ENCODE peak calls at places on chromosomes 1 and 21, in seven cellular contexts. U is heart left ventricle, A is right lobe of liver, B is adrenal gland, Y is OCI-LY7, H is kidney, Q is esophagus squamous epithelium. R is an unnamed sample.

GRCh38 chr1:232789660-232790059 is 15.6 kb upstream of the MAP10 start:
- DNase-seq in U (no peak), A (no peak), B (no peak), Y (no peak), H (no peak), Q (no peak), R (peak; percentile 18)

GRCh38 chr1:35220976-35221375 is 28.0 kb upstream of the SFPQ start:
- DNase-seq in U (no peak), A (no peak), B (no peak), Y (peak; percentile 46), H (no peak), Q (no peak), R (no peak)

GRCh38 chr21:46194374-46195334 is 10.4 kb upstream of the SPATC1L start:
- DNase-seq in U (no peak), A (no peak), B (peak; percentile 13), Y (no peak), H (peak; percentile 58), Q (no peak), R (no peak)

GRCh38 chr1:204207136-204207616 is 6.6 kb downstream of the GOLT1A start:
- DNase-seq in U (peak; percentile 70), A (peak; percentile 80), B (peak; percentile 65), Y (peak; percentile 57), H (peak; percentile 82), Q (no peak), R (peak; percentile 48)

GRCh38 chr1:55107111-55107510 is 67.8 kb downstream of the PCSK9 start:
- DNase-seq in U (no peak), A (no peak), B (no peak), Y (no peak), H (no peak), Q (no peak), R (no peak)

GRCh38 chr1:11245904-11246726 is 16.2 kb downstream of the MTOR start:
- DNase-seq in U (no peak), A (no peak), B (no peak), Y (no peak), H (no peak), Q (no peak), R (no peak)

GRCh38 chr1:180923024-180923841 is 10.5 kb downstream of the KIAA1614 start:
- DNase-seq in U (peak; percentile 18), A (peak; percentile 19), B (no peak), Y (no peak), H (peak; percentile 40), Q (no peak), R (no peak)

GRCh38 chr1:85623061-85623471 is 42.5 kb downstream of the CCN1 start:
- DNase-seq in U (no peak), A (no peak), B (no peak), Y (no peak), H (no peak), Q (no peak), R (no peak)

GRCh38 chr1:160608057-160608456 is 28.8 kb upstream of the CD84 start:
- DNase-seq in U (no peak), A (no peak), B (no peak), Y (no peak), H (no peak), Q (no peak), R (no peak)

GRCh38 chr21:29201186-29201585 is 70.7 kb downstream of the MAP3K7CL start:
- DNase-seq in U (no peak), A (no peak), B (no peak), Y (no peak), H (no peak), Q (no peak), R (no peak)

GRCh38 chr21:17732306-17732705 is 86.8 kb downstream of the C21orf91 start:
- DNase-seq in U (no peak), A (no peak), B (no peak), Y (no peak), H (no peak), Q (no peak), R (no peak)

GRCh38 chr21:25509862-25510261 is 97.4 kb downstream of the MRPL39 start:
- DNase-seq in U (no peak), A (no peak), B (no peak), Y (no peak), H (no peak), Q (no peak), R (no peak)

GRCh38 chr1:229048221-229048620 is 222.7 kb upstream of the RAB4A start:
- DNase-seq in U (no peak), A (no peak), B (no peak), Y (no peak), H (no peak), Q (no peak), R (no peak)

GRCh38 chr21:18840239-18840638 is 436.7 kb upstream of the TMPRSS15 start:
- DNase-seq in U (no peak), A (no peak), B (no peak), Y (peak; percentile 47), H (no peak), Q (no peak), R (no peak)

GRCh38 chr1:246689409-246689997 is 34.7 kb upstream of the SCCPDH start:
- DNase-seq in U (peak; percentile 71), A (peak; percentile 73), B (peak; percentile 57), Y (peak; percentile 77), H (peak; percentile 83), Q (no peak), R (no peak)

GRCh38 chr1:216223521-216223920 is 199.7 kb downstream of the USH2A start:
- DNase-seq in U (no peak), A (no peak), B (no peak), Y (no peak), H (no peak), Q (no peak), R (no peak)

GRCh38 chr1:206463137-206463536 is 7.1 kb upstream of the IKBKE start:
- DNase-seq in U (no peak), A (no peak), B (no peak), Y (no peak), H (no peak), Q (no peak), R (no peak)

GRCh38 chr1:177959793-177960515 is 9.9 kb downstream of the SEC16B start:
- DNase-seq in U (no peak), A (no peak), B (peak; percentile 28), Y (no peak), H (no peak), Q (no peak), R (no peak)

GRCh38 chr1:218674280-218674773 is 329.2 kb downstream of the TGFB2 start:
- DNase-seq in U (peak; percentile 17), A (no peak), B (peak; percentile 34), Y (no peak), H (peak; percentile 60), Q (no peak), R (no peak)

GRCh38 chr1:53366901-53367502 is 39.1 kb upstream of the LRP8 start:
- DNase-seq in U (no peak), A (peak; percentile 38), B (no peak), Y (no peak), H (peak; percentile 32), Q (no peak), R (no peak)
- H3K4me3 ChIP-seq in U (peak overlapping the region; percentile 16), A (no peak overlapping the region), B (no peak overlapping the region), Y (peak overlapping the region; percentile 62), H (no peak overlapping the region), Q (no peak overlapping the region), R (no peak overlapping the region)

GRCh38 chr1:2376931-2377672 is 14.3 kb downstream of the MORN1 start:
- DNase-seq in U (peak; percentile 19), A (peak; percentile 49), B (peak; percentile 14), Y (no peak), H (peak; percentile 69), Q (no peak), R (no peak)

GRCh38 chr1:2378956-2379732 is 12.2 kb downstream of the MORN1 start:
- DNase-seq in U (peak; percentile 10), A (peak; percentile 30), B (peak; percentile 9), Y (no peak), H (peak; percentile 37), Q (no peak), R (no peak)

GRCh38 chr1:2376261-2376741 is 15.1 kb downstream of the MORN1 start:
- DNase-seq in U (peak; percentile 15), A (peak; percentile 47), B (peak; percentile 12), Y (no peak), H (peak; percentile 68), Q (no peak), R (no peak)

GRCh38 chr1:2378441-2378851 is 12.9 kb downstream of the MORN1 start:
- DNase-seq in U (peak; percentile 17), A (peak; percentile 35), B (peak; percentile 10), Y (no peak), H (peak; percentile 59), Q (no peak), R (no peak)

DNA sequence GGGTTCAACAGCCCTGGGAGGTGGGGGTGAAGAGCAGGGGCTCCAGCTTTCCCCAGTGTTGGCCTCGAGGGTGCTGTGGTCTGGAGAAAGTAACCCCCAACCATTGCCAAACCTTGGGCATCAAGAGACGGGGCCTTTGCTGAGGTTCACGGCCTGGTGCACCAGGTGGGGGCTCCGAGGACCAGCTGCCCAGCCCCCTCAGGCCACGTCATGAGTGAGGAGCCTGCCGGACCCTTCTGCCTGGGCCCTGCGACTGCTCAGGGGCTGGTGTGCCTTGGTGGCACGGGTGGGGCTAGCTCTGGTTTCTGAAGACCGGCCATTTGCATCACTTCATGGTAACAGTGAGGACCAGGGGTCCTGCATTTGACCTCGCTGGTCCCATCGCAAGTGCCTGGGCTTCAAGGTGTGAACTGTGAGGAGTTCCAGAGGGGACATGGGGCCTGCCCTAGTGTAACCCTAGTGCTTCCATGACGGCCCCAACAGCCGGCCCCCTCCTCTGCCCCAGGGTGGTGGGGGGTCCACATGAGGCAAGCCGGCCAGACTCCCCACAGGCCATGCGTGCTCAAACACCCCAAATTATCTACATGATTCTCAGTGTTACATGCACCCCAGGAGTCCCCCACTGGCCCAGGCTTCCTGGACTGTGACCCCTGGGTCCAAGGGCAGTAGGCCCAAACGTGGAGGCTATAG is 13.5 kb downstream of the MORN1 start:
- DNase-seq in U (peak; percentile 15), A (peak; percentile 35), B (peak; percentile 16), Y (no peak), H (peak; percentile 70), Q (no peak), R (no peak)
- H3K4me1 ChIP-seq in U (no peaks in the 10 kb centered on the region), A (no peaks in the 10 kb centered on the region), B (peaks cover 4% of the 10 kb centered on the region), Y (no peaks in the 10 kb centered on the region), H (peaks cover 3% of the 10 kb centered on the region), Q (peaks cover 1% of the 10 kb centered on the region), R (peaks cover 7% of the 10 kb centered on the region)

DNA sequence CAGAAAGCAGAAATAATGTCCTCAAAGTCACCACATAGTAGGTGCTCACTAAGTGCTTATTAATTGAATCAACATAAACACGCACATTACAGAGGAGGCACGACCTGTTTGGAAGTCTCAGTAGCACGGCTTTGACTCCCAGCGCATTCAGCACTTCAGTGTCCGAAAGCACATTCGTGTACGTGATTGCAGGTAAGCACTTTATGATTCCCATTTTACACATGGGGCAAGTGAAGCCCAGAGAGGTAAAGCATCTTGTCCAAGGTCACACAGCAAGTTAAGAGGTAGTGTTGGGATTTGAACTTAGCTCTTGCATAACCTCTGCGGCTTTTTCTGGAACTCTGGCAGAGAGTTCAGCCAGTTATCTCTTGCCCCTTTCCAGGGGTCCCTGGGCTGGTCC is 85.2 kb upstream of the WNT4 start:
- DNase-seq in U (no peak), A (no peak), B (no peak), Y (no peak), H (no peak), Q (no peak), R (no peak)
- TF ChIP-seq CTCF in U (no peak), A (no peak), B (no peak), Y (no peak), H (no peak), Q (no peak), R (no peak)

DNA sequence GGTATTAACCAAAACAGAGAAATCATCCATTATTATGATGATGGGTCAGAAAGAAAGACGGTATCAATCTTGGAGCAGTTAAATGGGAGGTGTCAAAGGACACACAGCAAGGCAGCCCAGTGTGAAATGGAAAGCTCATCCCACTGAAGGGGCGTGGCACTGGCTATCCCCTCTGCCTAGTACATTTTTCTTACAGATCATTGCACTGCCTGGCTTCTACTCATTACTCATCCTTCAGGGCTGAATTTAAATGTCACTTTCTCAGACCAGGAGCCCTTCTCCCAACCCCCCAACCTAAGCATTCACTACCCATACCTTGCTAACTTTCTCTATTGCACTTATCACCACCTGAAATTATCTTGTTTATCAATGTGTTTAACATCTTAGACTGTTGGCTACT is 10.1 kb downstream of the JAK1 start:
- DNase-seq in U (no peak), A (no peak), B (no peak), Y (no peak), H (no peak), Q (no peak), R (no peak)
- H3K4me3 ChIP-seq in U (no peak overlapping the region), A (no peak overlapping the region), B (no peak overlapping the region), Y (peak overlapping the region; percentile 49), H (no peak overlapping the region), Q (no peak overlapping the region), R (no peak overlapping the region)